ENCODE peak calls at places on chromosomes 6 and 20, in four cellular contexts. D is choroid plexus epithelial cell, S is Peyer's patch, W is fibroblast of lung. X is an unnamed sample.

GRCh38 chr6:83708546-83708969 is 343 bp downstream of the SNAP91 start:
- DNase-seq in D (peak), S (no peak), W (peak), X (no peak)

GRCh38 chr6:82022614-82023102 is 224.9 kb downstream of the IBTK start:
- DNase-seq in D (peak), S (no peak), W (peak), X (no peak)

GRCh38 chr6:8059129-8059528 is 5.1 kb downstream of the BLOC1S5 start:
- DNase-seq in D (peak), S (no peak), W (peak), X (no peak)

GRCh38 chr6:148526145-148526544 is 183.5 kb downstream of the SASH1 start:
- DNase-seq in D (no peak), S (no peak), W (no peak), X (no peak)

GRCh38 chr20:53635189-53635588 is 41.5 kb upstream of the ZNF217 start:
- DNase-seq in D (no peak), S (peak), W (no peak), X (no peak)

GRCh38 chr20:60650087-60650486 is 602.0 kb upstream of the CDH4 start:
- DNase-seq in D (no peak), S (no peak), W (no peak), X (no peak)

GRCh38 chr20:34390769-34391447 is 27.8 kb downstream of the ITCH start:
- DNase-seq in D (peak), S (no peak), W (peak), X (no peak)

GRCh38 chr6:34871853-34872252 is 16.0 kb downstream of the TAF11 start:
- DNase-seq in D (no peak), S (no peak), W (no peak), X (no peak)

GRCh38 chr6:130037207-130037811 is 18.9 kb downstream of the L3MBTL3 start:
- DNase-seq in D (peak), S (no peak), W (no peak), X (no peak)

GRCh38 chr6:114007451-114007953 is 36.6 kb upstream of the HDAC2 start:
- DNase-seq in D (no peak), S (peak), W (peak), X (no peak)

GRCh38 chr20:42985628-42986027 is 204.1 kb downstream of the PTPRT start:
- DNase-seq in D (no peak), S (no peak), W (no peak), X (no peak)

GRCh38 chr6:33983109-33983475 is 162.8 kb downstream of the GRM4 start:
- DNase-seq in D (peak), S (no peak), W (no peak), X (no peak)

GRCh38 chr20:347640-348484 is 951 bp downstream of the NRSN2 start:
- DNase-seq in D (peak), S (peak), W (peak), X (no peak)

GRCh38 chr6:7196019-7196402 is 88.2 kb downstream of the RREB1 start:
- DNase-seq in D (peak), S (no peak), W (no peak), X (no peak)

GRCh38 chr20:36366623-36367369 is 60.7 kb downstream of the DLGAP4 start:
- DNase-seq in D (no peak), S (no peak), W (no peak), X (no peak)

GRCh38 chr6:134680433-134680832 is 269.5 kb downstream of the ALDH8A1 start:
- DNase-seq in D (no peak), S (no peak), W (no peak), X (no peak)

GRCh38 chr20:36183155-36183944 is 28.8 kb downstream of the EPB41L1 start:
- DNase-seq in D (no peak), S (no peak), W (no peak), X (no peak)

GRCh38 chr6:3001773-3002293 is 2.1 kb downstream of the NQO2 start:
- DNase-seq in D (peak), S (no peak), W (peak), X (no peak)

GRCh38 chr20:4088766-4089165 is 73.4 kb upstream of the RNF24 start:
- DNase-seq in D (no peak), S (no peak), W (no peak), X (no peak)

GRCh38 chr20:35345189-35345588 is 53.0 kb upstream of the FAM83C start:
- DNase-seq in D (no peak), S (no peak), W (no peak), X (no peak)

GRCh38 chr6:167798453-167798852 is 28.3 kb upstream of the AFDN start:
- DNase-seq in D (no peak), S (no peak), W (no peak), X (no peak)

GRCh38 chr6:136774228-136775041 is 17.8 kb downstream of the MAP3K5 start:
- DNase-seq in D (peak), S (no peak), W (peak), X (no peak)

GRCh38 chr6:131890091-131890490 is 61.1 kb downstream of the CCN2 start:
- DNase-seq in D (no peak), S (no peak), W (no peak), X (no peak)

GRCh38 chr6:89826029-89826528 is 3.6 kb upstream of the CASP8AP2 start:
- DNase-seq in D (peak), S (no peak), W (peak), X (no peak)

GRCh38 chr20:17615645-17616479 is 46.0 kb downstream of the DSTN start:
- DNase-seq in D (no peak), S (peak), W (no peak), X (no peak)

GRCh38 chr20:25859649-25860530 is 163.2 kb upstream of the ZNF337 start:
- DNase-seq in D (peak), S (no peak), W (peak), X (no peak)
- H3K4me3 ChIP-seq in D (no peak), S (peak), W (no peak), X (no peak)

GRCh38 chr20:25508083-25508770 is 77.1 kb downstream of the NINL start:
- DNase-seq in D (peak), S (no peak), W (peak), X (no peak)

GRCh38 chr20:25504366-25505135 is 80.8 kb downstream of the NINL start:
- DNase-seq in D (no peak), S (no peak), W (no peak), X (no peak)

GRCh38 chr20:25509084-25509483 is 76.2 kb downstream of the NINL start:
- DNase-seq in D (no peak), S (no peak), W (no peak), X (no peak)

GRCh38 chr20:25510202-25510601 is 75.1 kb downstream of the NINL start:
- DNase-seq in D (no peak), S (no peak), W (no peak), X (no peak)

GRCh38 chr20:25507385-25508082 is 77.8 kb downstream of the NINL start:
- DNase-seq in D (no peak), S (no peak), W (no peak), X (no peak)
- TF ChIP-seq CTCF in D (peak), S (peak), W (no peak), X (no peak)

GRCh38 chr6:127519469-127519785 is 292 bp upstream of the MTCL3 start:
- DNase-seq in D (no peak), S (no peak), W (no peak), X (no peak)
- H3K4me3 ChIP-seq in D (peak), S (no peak), W (peak), X (no peak)

GRCh38 chr6:163554663-163555062 is 140.1 kb downstream of the QKI start:
- DNase-seq in D (peak), S (peak), W (peak), X (no peak)
- TF ChIP-seq CTCF in D (peak), S (peak), W (peak), X (peak)

GRCh38 chr6:125104425-125104824 is 49.1 kb upstream of the TPD52L1 start:
- DNase-seq in D (peak), S (no peak), W (peak), X (no peak)
- H3K4me3 ChIP-seq in D (no peak), S (no peak), W (no peak), X (no peak)

GRCh38 chr6:158387578-158387977 is 75.3 kb downstream of the TULP4 start:
- DNase-seq in D (no peak), S (no peak), W (no peak), X (no peak)

GRCh38 chr6:158389188-158389919 is 77.1 kb downstream of the TULP4 start:
- DNase-seq in D (no peak), S (no peak), W (no peak), X (no peak)

GRCh38 chr6:158384671-158385110 is 72.4 kb downstream of the TULP4 start:
- DNase-seq in D (no peak), S (no peak), W (peak), X (no peak)

GRCh38 chr6:158388727-158389126 is 76.5 kb downstream of the TULP4 start:
- DNase-seq in D (no peak), S (no peak), W (no peak), X (no peak)

DNA sequence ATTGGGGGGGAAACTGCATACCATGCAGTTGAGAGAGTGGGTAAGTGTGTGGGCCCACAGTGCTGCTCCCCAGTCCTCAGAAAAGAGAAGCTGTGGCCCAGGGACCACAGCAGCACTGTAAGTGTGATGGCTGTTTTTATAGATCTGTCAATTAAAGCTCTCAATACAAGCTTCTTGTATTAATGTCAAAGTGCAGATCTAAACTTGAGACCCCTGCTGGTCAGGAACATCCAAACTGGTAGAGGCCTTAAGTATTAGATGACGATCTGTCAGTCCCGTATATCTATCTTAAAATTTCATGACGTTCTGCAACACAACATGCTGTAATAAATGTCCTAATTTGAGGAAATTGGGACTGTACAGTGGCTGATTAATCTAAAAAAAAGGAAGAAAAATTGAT is 74.8 kb downstream of the TULP4 start:
- DNase-seq in D (no peak), S (no peak), W (no peak), X (no peak)
- TF ChIP-seq CTCF in D (peak), S (no peak), W (no peak), X (no peak)

GRCh38 chr6:151021878-151022277 is 156.4 kb downstream of the MTHFD1L start:
- DNase-seq in D (peak), S (no peak), W (peak), X (no peak)
- H3K4me3 ChIP-seq in D (no peak), S (no peak), W (no peak), X (no peak)

GRCh38 chr6:75802366-75802765 is 53.3 kb downstream of the MYO6 start:
- DNase-seq in D (no peak), S (no peak), W (peak), X (no peak)

GRCh38 chr6:75800133-75800532 is 51.1 kb downstream of the MYO6 start:
- DNase-seq in D (no peak), S (no peak), W (no peak), X (no peak)

GRCh38 chr6:75796723-75797122 is 47.7 kb downstream of the MYO6 start:
- DNase-seq in D (no peak), S (no peak), W (no peak), X (no peak)

GRCh38 chr6:75794954-75795739 is 46.1 kb downstream of the MYO6 start:
- DNase-seq in D (no peak), S (no peak), W (peak), X (no peak)

DNA sequence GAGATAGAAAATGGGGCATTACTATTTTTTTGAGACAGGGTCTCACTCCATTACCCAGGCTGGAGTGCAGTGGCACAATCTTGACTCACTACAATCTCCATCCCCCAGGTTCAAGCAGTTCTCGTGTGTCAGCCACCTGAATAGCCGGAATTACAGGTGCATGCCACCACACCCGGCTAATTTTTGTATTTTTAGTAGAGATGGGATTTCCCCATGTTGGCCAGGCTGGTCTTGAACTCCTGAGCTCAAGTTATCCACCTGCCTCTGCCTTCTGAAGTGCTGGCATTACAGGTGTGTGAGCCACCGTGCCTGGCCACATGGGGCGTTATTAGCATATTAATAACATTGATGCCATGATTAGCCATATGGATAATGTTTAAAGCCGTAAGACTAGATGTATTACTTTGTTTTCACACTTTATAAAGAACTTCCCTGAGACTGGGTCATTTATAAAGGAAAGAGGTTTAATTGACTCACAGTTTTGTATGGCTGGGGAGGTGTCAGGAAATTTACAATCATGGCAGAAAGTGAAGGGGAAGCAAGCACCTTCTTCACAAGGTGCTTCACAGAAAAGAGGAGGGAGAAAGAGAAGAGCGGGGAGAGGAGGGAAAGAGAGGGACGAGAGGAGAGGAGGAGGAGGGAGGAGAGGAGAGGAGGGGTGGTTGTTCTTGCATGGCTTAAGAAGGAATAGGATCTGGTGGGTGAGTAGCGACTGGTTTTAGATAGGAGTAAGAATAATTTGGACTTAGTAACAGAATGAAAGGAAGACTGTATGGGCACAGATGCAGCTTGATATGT is 51.9 kb downstream of the MYO6 start:
- DNase-seq in D (no peak), S (no peak), W (no peak), X (no peak)
- TF ChIP-seq CTCF in D (no peak), S (no peak), W (no peak), X (no peak)

GRCh38 chr6:44228836-44229235 is 5.4 kb downstream of the SLC29A1 start:
- DNase-seq in D (no peak), S (no peak), W (no peak), X (no peak)
- H3K4me3 ChIP-seq in D (no peak), S (no peak), W (no peak), X (no peak)

DNA sequence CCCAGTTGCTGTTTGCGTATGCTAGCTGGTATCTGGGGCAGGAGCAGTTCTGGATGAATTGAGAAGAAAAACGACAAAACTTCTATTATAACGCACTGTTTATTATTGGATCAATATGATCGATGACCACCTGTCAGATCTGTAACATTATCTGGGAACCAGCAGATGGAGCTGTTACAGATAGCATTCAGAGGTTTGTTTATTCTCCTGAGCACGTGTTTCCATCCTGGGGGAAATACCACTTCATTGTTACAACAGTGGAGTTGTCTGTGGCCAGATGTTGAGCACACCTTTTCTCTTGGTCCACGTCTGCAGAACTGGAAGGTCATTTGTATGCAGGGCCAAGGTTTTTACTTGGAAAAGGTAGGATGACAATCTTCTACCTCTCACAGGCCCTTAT is 16.0 kb upstream of the NKX2-2 start:
- DNase-seq in D (no peak), S (no peak), W (no peak), X (no peak)
- TF ChIP-seq CTCF in D (no peak), S (peak), W (no peak), X (peak)